ENCODE peak calls at places on chromosome 1, in six cellular contexts. M, W, J, U, G and C are unnamed samples.

GRCh38 chr1:20921285-20921684 is 134.2 kb upstream of the HP1BP3 start:
- DNase-seq in M (no peak), W (no peak), J (no peak), U (no peak), G (no peak), C (no peak)

GRCh38 chr1:116110507-116111195 is 548 bp upstream of the MAB21L3 start:
- DNase-seq in M (no peak), W (no peak), J (no peak), U (no peak), G (no peak), C (no peak)

GRCh38 chr1:160007577-160008200 is 24.1 kb downstream of the PIGM start:
- DNase-seq in M (peak), W (no peak), J (no peak), U (no peak), G (peak), C (no peak)

GRCh38 chr1:214518387-214518786 is 33.0 kb downstream of the PTPN14 start:
- DNase-seq in M (no peak), W (no peak), J (no peak), U (no peak), G (no peak), C (no peak)

GRCh38 chr1:32521165-32521564 is 18.1 kb upstream of the ZBTB8A start:
- DNase-seq in M (no peak), W (no peak), J (no peak), U (no peak), G (no peak), C (no peak)

GRCh38 chr1:208028526-208028925 is 117.6 kb upstream of the CD34 start:
- DNase-seq in M (no peak), W (no peak), J (no peak), U (no peak), G (no peak), C (no peak)

GRCh38 chr1:94038511-94038910 is 82.4 kb downstream of the ABCA4 start:
- DNase-seq in M (no peak), W (no peak), J (no peak), U (no peak), G (peak), C (no peak)

GRCh38 chr1:7674972-7675371 is 96.1 kb upstream of the VAMP3 start:
- DNase-seq in M (no peak), W (no peak), J (no peak), U (no peak), G (no peak), C (no peak)

GRCh38 chr1:77347646-77348045 is 65.8 kb downstream of the AK5 start:
- DNase-seq in M (peak), W (no peak), J (no peak), U (no peak), G (peak), C (no peak)

GRCh38 chr1:86788300-86789206 is 84.2 kb downstream of the SH3GLB1 start:
- DNase-seq in M (no peak), W (no peak), J (no peak), U (peak), G (peak), C (peak)

GRCh38 chr1:19058476-19058797 is 102.0 kb upstream of the IFFO2 start:
- DNase-seq in M (no peak), W (no peak), J (no peak), U (no peak), G (no peak), C (no peak)